ENCODE peak calls at places on chromosome 19, in six cellular contexts. One of them, this sample, is unnamed.

GRCh38 chr19:33300016-33300981 is 2.0 kb downstream of the CEBPA start:
- DNase-seq in thoracic aorta: no peak
- DNase-seq in T-helper 1 cell: no peak
- DNase-seq in NCI-H1092 treated with DMSO at 0.1 percent for 48 hours: no peak
- DNase-seq in neural crest cell: no peak
- DNase-seq in stimulated activated CD4-positive, alpha-beta T cell treated with anti-CD3 and anti-CD28 coated beads, TNF-alpha, amount 100 ng/mL, for 24 hours: no peak
- DNase-seq in this sample: peak; percentile 4

GRCh38 chr19:14497347-14497921 is 1.5 kb upstream of the GIPC1 start:
- DNase-seq in thoracic aorta: no peak
- DNase-seq in neural crest cell: no peak
- DNase-seq in stimulated activated CD4-positive, alpha-beta T cell treated with anti-CD3 and anti-CD28 coated beads, TNF-alpha, amount 100 ng/mL, for 24 hours: no peak
- DNase-seq in T-helper 1 cell: no peak
- DNase-seq in NCI-H1092 treated with DMSO at 0.1 percent for 48 hours: no peak
- DNase-seq in this sample: peak; percentile 48

GRCh38 chr19:51821921-51822716 is 27.2 kb downstream of the FPR3 start:
- DNase-seq in neural crest cell: no peak
- DNase-seq in stimulated activated CD4-positive, alpha-beta T cell treated with anti-CD3 and anti-CD28 coated beads, TNF-alpha, amount 100 ng/mL, for 24 hours: no peak
- DNase-seq in thoracic aorta: no peak
- DNase-seq in T-helper 1 cell: no peak
- DNase-seq in NCI-H1092 treated with DMSO at 0.1 percent for 48 hours: no peak
- DNase-seq in this sample: peak; percentile 20

GRCh38 chr19:38437295-38437694 is 3.8 kb downstream of the RYR1 start:
- DNase-seq in neural crest cell: no peak
- DNase-seq in thoracic aorta: no peak
- DNase-seq in T-helper 1 cell: no peak
- DNase-seq in stimulated activated CD4-positive, alpha-beta T cell treated with anti-CD3 and anti-CD28 coated beads, TNF-alpha, amount 100 ng/mL, for 24 hours: no peak
- DNase-seq in NCI-H1092 treated with DMSO at 0.1 percent for 48 hours: no peak
- DNase-seq in this sample: no peak

GRCh38 chr19:50702870-50703829 is 16.5 kb downstream of the SHANK1 start:
- DNase-seq in thoracic aorta: no peak
- DNase-seq in NCI-H1092 treated with DMSO at 0.1 percent for 48 hours: no peak
- DNase-seq in neural crest cell: no peak
- DNase-seq in T-helper 1 cell: no peak
- DNase-seq in stimulated activated CD4-positive, alpha-beta T cell treated with anti-CD3 and anti-CD28 coated beads, TNF-alpha, amount 100 ng/mL, for 24 hours: no peak
- DNase-seq in this sample: no peak

GRCh38 chr19:13190781-13191540 is 40.8 kb downstream of the IER2 start:
- DNase-seq in stimulated activated CD4-positive, alpha-beta T cell treated with anti-CD3 and anti-CD28 coated beads, TNF-alpha, amount 100 ng/mL, for 24 hours: no peak
- DNase-seq in NCI-H1092 treated with DMSO at 0.1 percent for 48 hours: no peak
- DNase-seq in neural crest cell: no peak
- DNase-seq in T-helper 1 cell: no peak
- DNase-seq in thoracic aorta: no peak
- DNase-seq in this sample: no peak

GRCh38 chr19:27774827-27775226 is 1438.1 kb downstream of the UQCRFS1 start:
- DNase-seq in T-helper 1 cell: no peak
- DNase-seq in stimulated activated CD4-positive, alpha-beta T cell treated with anti-CD3 and anti-CD28 coated beads, TNF-alpha, amount 100 ng/mL, for 24 hours: no peak
- DNase-seq in thoracic aorta: no peak
- DNase-seq in NCI-H1092 treated with DMSO at 0.1 percent for 48 hours: no peak
- DNase-seq in neural crest cell: no peak
- DNase-seq in this sample: no peak

GRCh38 chr19:3958836-3959765 is 11.8 kb downstream of the DAPK3 start:
- DNase-seq in NCI-H1092 treated with DMSO at 0.1 percent for 48 hours: no peak
- DNase-seq in T-helper 1 cell: no peak
- DNase-seq in thoracic aorta: no peak
- DNase-seq in stimulated activated CD4-positive, alpha-beta T cell treated with anti-CD3 and anti-CD28 coated beads, TNF-alpha, amount 100 ng/mL, for 24 hours: no peak
- DNase-seq in neural crest cell: no peak
- DNase-seq in this sample: no peak

GRCh38 chr19:30011051-30011578 is 69.1 kb downstream of the URI1 start:
- DNase-seq in T-helper 1 cell: no peak
- DNase-seq in thoracic aorta: no peak
- DNase-seq in stimulated activated CD4-positive, alpha-beta T cell treated with anti-CD3 and anti-CD28 coated beads, TNF-alpha, amount 100 ng/mL, for 24 hours: no peak
- DNase-seq in NCI-H1092 treated with DMSO at 0.1 percent for 48 hours: no peak
- DNase-seq in neural crest cell: no peak
- DNase-seq in this sample: no peak

GRCh38 chr19:39390460-39390758 is 497 bp downstream of the PAF1 start:
- DNase-seq in NCI-H1092 treated with DMSO at 0.1 percent for 48 hours: no peak
- DNase-seq in T-helper 1 cell: peak; percentile 68
- DNase-seq in thoracic aorta: no peak
- DNase-seq in neural crest cell: no peak
- DNase-seq in stimulated activated CD4-positive, alpha-beta T cell treated with anti-CD3 and anti-CD28 coated beads, TNF-alpha, amount 100 ng/mL, for 24 hours: peak; percentile 56
- DNase-seq in this sample: no peak

GRCh38 chr19:19171821-19172532 is 1.9 kb upstream of the MEF2B start:
- DNase-seq in thoracic aorta: no peak
- DNase-seq in NCI-H1092 treated with DMSO at 0.1 percent for 48 hours: no peak
- DNase-seq in T-helper 1 cell: no peak
- DNase-seq in stimulated activated CD4-positive, alpha-beta T cell treated with anti-CD3 and anti-CD28 coated beads, TNF-alpha, amount 100 ng/mL, for 24 hours: no peak
- DNase-seq in neural crest cell: no peak
- DNase-seq in this sample: no peak

GRCh38 chr19:1672038-1672768 is 19.8 kb upstream of the TCF3 start:
- DNase-seq in stimulated activated CD4-positive, alpha-beta T cell treated with anti-CD3 and anti-CD28 coated beads, TNF-alpha, amount 100 ng/mL, for 24 hours: peak; percentile 37
- DNase-seq in T-helper 1 cell: no peak
- DNase-seq in thoracic aorta: no peak
- DNase-seq in neural crest cell: no peak
- DNase-seq in NCI-H1092 treated with DMSO at 0.1 percent for 48 hours: no peak
- DNase-seq in this sample: peak; percentile 84

GRCh38 chr19:50046649-50047503 is 21.1 kb downstream of the ZNF473 start:
- DNase-seq in NCI-H1092 treated with DMSO at 0.1 percent for 48 hours: no peak
- DNase-seq in thoracic aorta: peak; percentile 43
- DNase-seq in T-helper 1 cell: peak; percentile 31
- DNase-seq in neural crest cell: peak; percentile 38
- DNase-seq in stimulated activated CD4-positive, alpha-beta T cell treated with anti-CD3 and anti-CD28 coated beads, TNF-alpha, amount 100 ng/mL, for 24 hours: peak; percentile 43
- DNase-seq in this sample: no peak

GRCh38 chr19:6023936-6024335 is 46.0 kb upstream of the RANBP3 start:
- DNase-seq in thoracic aorta: no peak
- DNase-seq in NCI-H1092 treated with DMSO at 0.1 percent for 48 hours: no peak
- DNase-seq in stimulated activated CD4-positive, alpha-beta T cell treated with anti-CD3 and anti-CD28 coated beads, TNF-alpha, amount 100 ng/mL, for 24 hours: no peak
- DNase-seq in T-helper 1 cell: no peak
- DNase-seq in neural crest cell: no peak
- DNase-seq in this sample: no peak

GRCh38 chr19:6821639-6822310 is 49.3 kb downstream of the VAV1 start:
- DNase-seq in stimulated activated CD4-positive, alpha-beta T cell treated with anti-CD3 and anti-CD28 coated beads, TNF-alpha, amount 100 ng/mL, for 24 hours: no peak
- DNase-seq in NCI-H1092 treated with DMSO at 0.1 percent for 48 hours: no peak
- DNase-seq in thoracic aorta: no peak
- DNase-seq in T-helper 1 cell: no peak
- DNase-seq in neural crest cell: no peak
- DNase-seq in this sample: no peak

GRCh38 chr19:40530091-40530901 is 46.4 kb upstream of the SHKBP1 start:
- DNase-seq in T-helper 1 cell: no peak
- DNase-seq in thoracic aorta: no peak
- DNase-seq in stimulated activated CD4-positive, alpha-beta T cell treated with anti-CD3 and anti-CD28 coated beads, TNF-alpha, amount 100 ng/mL, for 24 hours: no peak
- DNase-seq in NCI-H1092 treated with DMSO at 0.1 percent for 48 hours: peak; percentile 8
- DNase-seq in neural crest cell: peak; percentile 58
- DNase-seq in this sample: peak; percentile 40

This sample was measured in GM03348.